ENCODE peak calls at places on chromosome 5, in seven cellular contexts. J is HEK293T, R is ecto neural progenitor cell, O is hypothalamus, W is T1000, Q is naive B cell, K is NCI-H748 treated with DMSO at 0.1 percent for 48 hours. L is an unnamed sample.

GRCh38 chr5:180067986-180068385 is 3.6 kb downstream of the RNF130 start:
- DNase-seq in J (no peak), R (no peak), O (no peak), W (no peak), Q (no peak), K (no peak), L (no peak)

GRCh38 chr5:6448141-6448491 is 543 bp upstream of the UBE2QL1 start:
- DNase-seq in J (no peak), R (no peak), O (no peak), W (no peak), Q (no peak), K (no peak), L (no peak)

GRCh38 chr5:61371474-61371873 is 39.4 kb downstream of the ZSWIM6 start:
- DNase-seq in J (no peak), R (no peak), O (no peak), W (no peak), Q (no peak), K (peak; percentile 41), L (no peak)

GRCh38 chr5:180367991-180368390 is 14.9 kb upstream of the GFPT2 start:
- DNase-seq in J (no peak), R (no peak), O (no peak), W (no peak), Q (no peak), K (no peak), L (no peak)

GRCh38 chr5:119810217-119810616 is 180.9 kb downstream of the FAM170A start:
- DNase-seq in J (no peak), R (no peak), O (no peak), W (no peak), Q (no peak), K (no peak), L (no peak)

GRCh38 chr5:74179183-74179582 is 461.3 kb downstream of the ENC1 start:
- DNase-seq in J (no peak), R (peak; percentile 51), O (no peak), W (peak; percentile 33), Q (no peak), K (no peak), L (no peak)

GRCh38 chr5:173175523-173175922 is 31.2 kb downstream of the BNIP1 start:
- DNase-seq in J (no peak), R (no peak), O (no peak), W (no peak), Q (no peak), K (no peak), L (no peak)

GRCh38 chr5:122702524-122702875 is 72.4 kb upstream of the SNX2 start:
- DNase-seq in J (no peak), R (no peak), O (no peak), W (no peak), Q (peak; percentile 80), K (no peak), L (no peak)

GRCh38 chr5:148791334-148791667 is 35.1 kb upstream of the ADRB2 start:
- DNase-seq in J (no peak), R (no peak), O (no peak), W (no peak), Q (no peak), K (no peak), L (no peak)

GRCh38 chr5:25489834-25490538 is 845.2 kb upstream of the CDH10 start:
- DNase-seq in J (no peak), R (no peak), O (no peak), W (no peak), Q (no peak), K (no peak), L (no peak)

GRCh38 chr5:112616812-112617547 is 120.7 kb upstream of the APC start:
- DNase-seq in J (no peak), R (no peak), O (no peak), W (no peak), Q (no peak), K (no peak), L (no peak)

GRCh38 chr5:141958113-141958512 is at the start of gene PCDH12:
- DNase-seq in J (no peak), R (no peak), O (no peak), W (no peak), Q (no peak), K (peak; percentile 3), L (no peak)

GRCh38 chr5:137223324-137224295 is 275.5 kb downstream of the SPOCK1 start:
- DNase-seq in J (no peak), R (no peak), O (no peak), W (no peak), Q (no peak), K (no peak), L (no peak)

GRCh38 chr5:56172225-56172624 is 60.9 kb downstream of the ANKRD55 start:
- DNase-seq in J (no peak), R (no peak), O (no peak), W (no peak), Q (no peak), K (no peak), L (no peak)